ENCODE peak calls at places on chromosomes 12 and 14, in nine cellular contexts. G is GM23248, U is ovary, J is IMR-90, A is body of pancreas, X is PC-9, L is MM.1S, H is stomach, O is right lobe of liver. C is an unnamed sample.
A peak's percentile ranks its signal among the peaks of the same experiment; 100 is the strongest.

GRCh38 chr12:50058743-50059312 is 1.4 kb downstream of the ASIC1 start:
- DNase-seq in L (no peak), H (no peak), X (no peak), A (no peak), O (peak; percentile 39), G (no peak), J (no peak), U (no peak), C (peak; percentile 47)

GRCh38 chr12:103561174-103561573 is 25.9 kb upstream of the STAB2 start:
- DNase-seq in G (peak; percentile 64), L (no peak), J (no peak), O (no peak), U (no peak), X (peak; percentile 15), A (no peak), H (no peak), C (no peak)

GRCh38 chr12:26723379-26724308 is 109.3 kb downstream of the ITPR2 start:
- DNase-seq in O (no peak), G (peak; percentile 61), J (peak; percentile 78), U (no peak), X (no peak), L (peak; percentile 66), H (no peak), A (no peak), C (no peak)

GRCh38 chr12:9334026-9334692 is 126.0 kb upstream of the PZP start:
- DNase-seq in G (peak; percentile 30), A (no peak), L (no peak), U (no peak), O (no peak), X (no peak), J (peak; percentile 24), H (no peak), C (no peak)

GRCh38 chr12:95701722-95702418 is 88.7 kb downstream of the NTN4 start:
- DNase-seq in G (no peak), J (no peak), A (no peak), H (peak; percentile 49), U (no peak), L (no peak), X (peak; percentile 41), O (no peak), C (peak; percentile 60)

GRCh38 chr14:88488897-88489296 is 65.9 kb downstream of the PTPN21 start:
- DNase-seq in U (no peak), G (no peak), O (no peak), A (no peak), X (no peak), L (no peak), H (no peak), J (no peak), C (no peak)

GRCh38 chr12:48744251-48745008 is 27.9 kb upstream of the CCNT1 start:
- DNase-seq in L (peak; percentile 87), O (peak; percentile 64), H (no peak), G (no peak), U (no peak), X (no peak), J (no peak), A (no peak), C (no peak)

GRCh38 chr12:85920324-85920947 is 46.3 kb downstream of the NTS start:
- DNase-seq in A (no peak), X (no peak), U (no peak), G (peak; percentile 45), H (no peak), O (no peak), J (peak; percentile 6), L (peak; percentile 66), C (no peak)

GRCh38 chr12:3530548-3530947 is 39.5 kb downstream of the PRMT8 start:
- DNase-seq in J (no peak), U (no peak), X (no peak), H (no peak), L (no peak), A (no peak), G (no peak), O (no peak), C (no peak)

GRCh38 chr12:64236549-64236948 is 14.5 kb upstream of the KICS2 start:
- DNase-seq in U (no peak), O (no peak), L (no peak), A (no peak), G (peak; percentile 33), H (no peak), X (no peak), J (peak; percentile 19), C (no peak)

GRCh38 chr14:102824832-102825231 is 47.6 kb downstream of the TRAF3 start:
- DNase-seq in O (peak; percentile 90), L (no peak), J (peak; percentile 86), U (no peak), A (no peak), X (no peak), G (peak; percentile 75), H (no peak), C (no peak)

GRCh38 chr12:14454098-14454907 is 88.8 kb downstream of the ATF7IP start:
- DNase-seq in A (peak; percentile 23), J (peak; percentile 34), H (no peak), U (no peak), X (peak; percentile 11), O (no peak), G (peak; percentile 45), L (peak; percentile 39), C (no peak)

GRCh38 chr12:104181313-104181712 is 34.3 kb upstream of the TXNRD1 start:
- DNase-seq in U (no peak), H (no peak), O (no peak), X (no peak), J (peak; percentile 67), G (peak; percentile 47), A (no peak), L (no peak), C (no peak)

GRCh38 chr12:48379784-48380183 is 29.1 kb upstream of the ZNF641 start:
- DNase-seq in H (no peak), X (no peak), O (no peak), U (no peak), L (no peak), A (no peak), G (peak; percentile 25), J (no peak), C (no peak)

GRCh38 chr14:36834293-36834692 is 172.6 kb downstream of the PAX9 start:
- DNase-seq in H (no peak), X (no peak), L (no peak), A (no peak), G (no peak), U (no peak), J (no peak), O (no peak), C (no peak)

GRCh38 chr12:111248981-111249380 is 119.9 kb downstream of the PHETA1 start:
- DNase-seq in H (no peak), A (no peak), L (no peak), U (no peak), X (no peak), J (no peak), O (no peak), G (peak; percentile 43), C (peak; percentile 76)

GRCh38 chr14:77867476-77867875 is 67.6 kb downstream of the ADCK1 start:
- DNase-seq in L (no peak), O (no peak), X (no peak), U (no peak), A (no peak), J (no peak), G (no peak), H (no peak), C (no peak)

GRCh38 chr12:111056618-111057521 is 136.5 kb upstream of the MYL2 start:
- DNase-seq in U (no peak), G (no peak), H (no peak), J (no peak), L (no peak), O (no peak), A (no peak), X (no peak), C (peak; percentile 29)

GRCh38 chr12:49944046-49944445 is 6.5 kb upstream of the AQP2 start:
- DNase-seq in J (no peak), G (no peak), U (no peak), X (no peak), L (no peak), O (no peak), H (no peak), A (no peak), C (peak; percentile 20)

GRCh38 chr14:91911474-91912032 is 35.9 kb downstream of the FBLN5 start:
- DNase-seq in A (peak; percentile 67), L (peak; percentile 7), O (no peak), J (peak; percentile 33), H (peak; percentile 43), U (no peak), X (no peak), G (peak; percentile 72), C (no peak)

GRCh38 chr14:58738876-58739275 is 101.1 kb downstream of the DACT1 start:
- DNase-seq in J (no peak), X (no peak), G (peak; percentile 58), U (no peak), L (no peak), O (no peak), A (no peak), H (no peak), C (no peak)

GRCh38 chr12:32583535-32583934 is 95.6 kb upstream of the DNM1L start:
- DNase-seq in G (peak; percentile 68), J (peak; percentile 78), H (no peak), X (no peak), U (no peak), O (no peak), A (no peak), L (no peak), C (no peak)

GRCh38 chr12:30696486-30696885 is 817 bp upstream of the IPO8 start:
- DNase-seq in X (no peak), U (peak; percentile 30), O (no peak), J (no peak), L (no peak), H (no peak), G (no peak), A (no peak), C (no peak)

GRCh38 chr12:455821-456220 is 3.9 kb upstream of the B4GALNT3 start:
- DNase-seq in H (no peak), J (no peak), O (no peak), L (no peak), G (no peak), U (no peak), A (no peak), X (no peak), C (no peak)
- H3K36me3 ChIP-seq in H (no peaks in the 10 kb centered on the region), J (no peaks in the 10 kb centered on the region), O (no peaks in the 10 kb centered on the region), L (no peaks in the 10 kb centered on the region), G (no peaks in the 10 kb centered on the region), U (no peaks in the 10 kb centered on the region), A (no peaks in the 10 kb centered on the region), X (no peaks in the 10 kb centered on the region), C (no peaks in the 10 kb centered on the region)

GRCh38 chr12:76919388-76920181 is 40.8 kb upstream of the CSRP2 start:
- DNase-seq in J (no peak), O (no peak), H (no peak), G (no peak), L (no peak), X (no peak), A (no peak), U (no peak), C (no peak)
- H3K4me3 ChIP-seq in J (no peak overlapping the region), O (no peak overlapping the region), H (no peak overlapping the region), G (no peak overlapping the region), L (no peak overlapping the region), X (no peak overlapping the region), A (no peak overlapping the region), U (no peak overlapping the region), C (no peak overlapping the region)

GRCh38 chr12:58995964-58996363 is 75.7 kb upstream of the LRIG3 start:
- DNase-seq in A (no peak), L (no peak), J (no peak), X (no peak), H (no peak), G (no peak), U (no peak), O (no peak), C (no peak)
- H3K4me1 ChIP-seq in A (no peaks in the 10 kb centered on the region), L (no peaks in the 10 kb centered on the region), J (no peaks in the 10 kb centered on the region), X (no peaks in the 10 kb centered on the region), H (no peaks in the 10 kb centered on the region), G (no peaks in the 10 kb centered on the region), U (no peaks in the 10 kb centered on the region), O (no peaks in the 10 kb centered on the region), C (no peaks in the 10 kb centered on the region)

GRCh38 chr12:99758997-99759396 is 111.4 kb downstream of the GARIN6 start:
- DNase-seq in H (no peak), X (no peak), A (no peak), O (no peak), J (no peak), U (no peak), L (no peak), G (no peak), C (no peak)
- H3K36me3 ChIP-seq in H (no peaks in the 10 kb centered on the region), X (no peaks in the 10 kb centered on the region), A (no peaks in the 10 kb centered on the region), O (no peaks in the 10 kb centered on the region), J (no peaks in the 10 kb centered on the region), U (no peaks in the 10 kb centered on the region), L (no peaks in the 10 kb centered on the region), G (no peaks in the 10 kb centered on the region), C (no peaks in the 10 kb centered on the region)